ENCODE peak calls at places on chromosomes 12 and 14, in six cellular contexts. One of them, this sample, is unnamed.

GRCh38 chr14:103820382-103820781 is 27.0 kb downstream of the PPP1R13B start:
- DNase-seq in NCI-H1092 treated with DMSO at 0.1 percent for 48 hours: no peak
- DNase-seq in left cardiac atrium: no peak
- DNase-seq in neural crest cell: no peak
- DNase-seq in H7: no peak
- DNase-seq in naive thymus-derived CD8-positive, alpha-beta T cell: no peak
- DNase-seq in this sample: no peak

GRCh38 chr12:9221476-9221875 is 13.3 kb upstream of the PZP start:
- DNase-seq in H7: no peak
- DNase-seq in naive thymus-derived CD8-positive, alpha-beta T cell: no peak
- DNase-seq in NCI-H1092 treated with DMSO at 0.1 percent for 48 hours: no peak
- DNase-seq in left cardiac atrium: no peak
- DNase-seq in neural crest cell: no peak
- DNase-seq in this sample: no peak

GRCh38 chr14:57749267-57749666 is 116.6 kb downstream of the SLC35F4 start:
- DNase-seq in naive thymus-derived CD8-positive, alpha-beta T cell: no peak
- DNase-seq in neural crest cell: no peak
- DNase-seq in NCI-H1092 treated with DMSO at 0.1 percent for 48 hours: no peak
- DNase-seq in left cardiac atrium: no peak
- DNase-seq in H7: no peak
- DNase-seq in this sample: no peak

GRCh38 chr12:42396473-42397259 is 70.7 kb downstream of the PPHLN1 start:
- DNase-seq in NCI-H1092 treated with DMSO at 0.1 percent for 48 hours: no peak
- DNase-seq in H7: no peak
- DNase-seq in left cardiac atrium: no peak
- DNase-seq in naive thymus-derived CD8-positive, alpha-beta T cell: no peak
- DNase-seq in neural crest cell: no peak
- DNase-seq in this sample: no peak

GRCh38 chr14:100857923-100858837 is 32.3 kb downstream of the MEG3 start:
- DNase-seq in left cardiac atrium: no peak
- DNase-seq in H7: no peak
- DNase-seq in neural crest cell: no peak
- DNase-seq in naive thymus-derived CD8-positive, alpha-beta T cell: no peak
- DNase-seq in NCI-H1092 treated with DMSO at 0.1 percent for 48 hours: no peak
- DNase-seq in this sample: no peak

GRCh38 chr12:42524716-42525115 is 64.8 kb downstream of the PRICKLE1 start:
- DNase-seq in left cardiac atrium: no peak
- DNase-seq in naive thymus-derived CD8-positive, alpha-beta T cell: no peak
- DNase-seq in NCI-H1092 treated with DMSO at 0.1 percent for 48 hours: no peak
- DNase-seq in H7: no peak
- DNase-seq in neural crest cell: no peak
- DNase-seq in this sample: no peak

GRCh38 chr12:110234197-110235154 is 46.6 kb upstream of the ATP2A2 start:
- DNase-seq in NCI-H1092 treated with DMSO at 0.1 percent for 48 hours: no peak
- DNase-seq in H7: no peak
- DNase-seq in naive thymus-derived CD8-positive, alpha-beta T cell: no peak
- DNase-seq in left cardiac atrium: no peak
- DNase-seq in neural crest cell: no peak
- DNase-seq in this sample: no peak

GRCh38 chr14:75631453-75631831 is 29.2 kb downstream of the ERG28 start:
- DNase-seq in NCI-H1092 treated with DMSO at 0.1 percent for 48 hours: no peak
- DNase-seq in H7: peak
- DNase-seq in neural crest cell: no peak
- DNase-seq in naive thymus-derived CD8-positive, alpha-beta T cell: no peak
- DNase-seq in left cardiac atrium: no peak
- DNase-seq in this sample: no peak

GRCh38 chr12:51393676-51394545 is 2.7 kb upstream of the GALNT6 start:
- DNase-seq in neural crest cell: no peak
- DNase-seq in NCI-H1092 treated with DMSO at 0.1 percent for 48 hours: no peak
- DNase-seq in H7: no peak
- DNase-seq in naive thymus-derived CD8-positive, alpha-beta T cell: peak
- DNase-seq in left cardiac atrium: no peak
- DNase-seq in this sample: no peak

GRCh38 chr12:4871514-4871913 is 38.2 kb upstream of the KCNA1 start:
- DNase-seq in naive thymus-derived CD8-positive, alpha-beta T cell: no peak
- DNase-seq in H7: no peak
- DNase-seq in NCI-H1092 treated with DMSO at 0.1 percent for 48 hours: no peak
- DNase-seq in neural crest cell: no peak
- DNase-seq in left cardiac atrium: no peak
- DNase-seq in this sample: no peak

GRCh38 chr14:54603362-54603761 is 36.4 kb downstream of the SAMD4A start:
- DNase-seq in NCI-H1092 treated with DMSO at 0.1 percent for 48 hours: no peak
- DNase-seq in naive thymus-derived CD8-positive, alpha-beta T cell: no peak
- DNase-seq in H7: no peak
- DNase-seq in left cardiac atrium: no peak
- DNase-seq in neural crest cell: no peak
- DNase-seq in this sample: no peak

This sample was measured in Caco-2.